ENCODE peak calls at places on chromosome 2, in five cellular contexts. P, J, T, N and C are unnamed samples.

GRCh38 chr2:189654641-189655040 is 6.6 kb upstream of the ASNSD1 start:
- DNase-seq in P (no peak), J (no peak), T (peak), N (peak), C (no peak)

GRCh38 chr2:20221169-20221938 is 3.6 kb downstream of the SDC1 start:
- DNase-seq in P (peak), J (no peak), T (no peak), N (peak), C (no peak)

GRCh38 chr2:201432038-201432437 is 19.2 kb downstream of the TRAK2 start:
- DNase-seq in P (peak), J (no peak), T (peak), N (peak), C (peak)

GRCh38 chr2:101493074-101493473 is 18.2 kb upstream of the RFX8 start:
- DNase-seq in P (no peak), J (no peak), T (peak), N (no peak), C (no peak)

GRCh38 chr2:240441326-240441992 is 6.0 kb downstream of the GPC1 start:
- DNase-seq in P (no peak), J (no peak), T (no peak), N (no peak), C (no peak)

GRCh38 chr2:9897331-9897737 is 54.1 kb downstream of the TAF1B start:
- DNase-seq in P (peak), J (no peak), T (peak), N (peak), C (no peak)

GRCh38 chr2:55581875-55582547 is 35.4 kb downstream of the PPP4R3B start:
- DNase-seq in P (no peak), J (no peak), T (peak), N (peak), C (no peak)

GRCh38 chr2:179071810-179072355 is 21.9 kb upstream of the CCDC141 start:
- DNase-seq in P (no peak), J (no peak), T (no peak), N (no peak), C (no peak)

GRCh38 chr2:5042666-5043440 is 649.3 kb upstream of the SOX11 start:
- DNase-seq in P (no peak), J (no peak), T (no peak), N (no peak), C (no peak)

GRCh38 chr2:220104871-220105351 is 477.5 kb downstream of the SLC4A3 start:
- DNase-seq in P (no peak), J (no peak), T (peak), N (peak), C (no peak)

GRCh38 chr2:234954551-234954992 is 2.8 kb downstream of the SH3BP4 start:
- DNase-seq in P (no peak), J (no peak), T (peak), N (peak), C (no peak)

GRCh38 chr2:74048843-74049519 is 64.3 kb downstream of the TET3 start:
- DNase-seq in P (no peak), J (no peak), T (no peak), N (no peak), C (no peak)